ENCODE peak calls at places on chromosomes 2 and 18, in four cellular contexts. Q, L, Y and Z are unnamed samples.

GRCh38 chr18:13051950-13052349 is 60.8 kb downstream of the CEP192 start:
- DNase-seq in Y (no peak), L (peak; percentile 17), Q (no peak), Z (no peak)

GRCh38 chr2:129347486-129348217 is 631.8 kb upstream of the RAB6C start:
- DNase-seq in L (peak; percentile 78), Q (no peak), Y (peak; percentile 55), Z (no peak)

GRCh38 chr2:84653302-84653701 is 137.0 kb downstream of the DNAH6 start:
- DNase-seq in Q (no peak), Y (no peak), L (no peak), Z (no peak)

GRCh38 chr2:105756435-105756834 is 11.7 kb downstream of the NCK2 start:
- DNase-seq in L (no peak), Q (no peak), Y (no peak), Z (no peak)

GRCh38 chr18:51575171-51575570 is 377.7 kb upstream of the MEX3C start:
- DNase-seq in Y (no peak), L (no peak), Q (no peak), Z (no peak)

GRCh38 chr2:239952251-239952650 is 72.9 kb downstream of the NDUFA10 start:
- DNase-seq in Y (no peak), Q (no peak), L (no peak), Z (no peak)

GRCh38 chr18:10210077-10210476 is 244.4 kb upstream of the APCDD1 start:
- DNase-seq in L (no peak), Q (no peak), Y (no peak), Z (no peak)

GRCh38 chr18:77551055-77551454 is 301.4 kb downstream of the GALR1 start:
- DNase-seq in Q (no peak), Y (no peak), L (no peak), Z (no peak)

GRCh38 chr2:186887107-186888090 is 38.4 kb upstream of the ZSWIM2 start:
- DNase-seq in Q (no peak), L (peak; percentile 26), Y (no peak), Z (no peak)

GRCh38 chr18:21181763-21182162 is 60.3 kb upstream of the GREB1L start:
- DNase-seq in Q (no peak), L (no peak), Y (no peak), Z (peak; percentile 29)

GRCh38 chr2:185012643-185013042 is 414.3 kb downstream of the ZNF804A start:
- DNase-seq in Y (no peak), L (no peak), Q (no peak), Z (peak; percentile 8)

GRCh38 chr2:164793531-164793930 is 48.1 kb downstream of the COBLL1 start:
- DNase-seq in L (no peak), Y (no peak), Q (no peak), Z (no peak)

GRCh38 chr2:127208313-127208712 is 11.8 kb downstream of the CYP27C1 start:
- DNase-seq in Y (no peak), Q (no peak), L (no peak), Z (no peak)

GRCh38 chr18:32478317-32478716 is 7.6 kb upstream of the GAREM1 start:
- DNase-seq in Q (no peak), Y (peak; percentile 39), L (no peak), Z (no peak)

GRCh38 chr2:45047301-45047700 is 38.0 kb upstream of the SIX2 start:
- DNase-seq in Y (no peak), L (no peak), Q (no peak), Z (no peak)

GRCh38 chr2:98832172-98832571 is 101.2 kb upstream of the MGAT4A start:
- DNase-seq in L (no peak), Y (no peak), Q (no peak), Z (no peak)

GRCh38 chr2:54409752-54410151 is 46.4 kb upstream of the SPTBN1 start:
- DNase-seq in Q (no peak), L (no peak), Y (no peak), Z (no peak)

GRCh38 chr2:238294046-238294392 is 5.6 kb upstream of the PER2 start:
- DNase-seq in L (no peak), Q (no peak), Y (no peak), Z (no peak)

GRCh38 chr2:166519391-166519962 is 25.4 kb upstream of the SCN7A start:
- DNase-seq in Y (no peak), L (no peak), Q (no peak), Z (no peak)

GRCh38 chr2:11998218-11998617 is 251.8 kb downstream of the LPIN1 start:
- DNase-seq in Y (no peak), L (peak; percentile 60), Q (no peak), Z (peak; percentile 56)

GRCh38 chr2:62469114-62469513 is 36.9 kb downstream of the TMEM17 start:
- DNase-seq in L (no peak), Y (no peak), Q (no peak), Z (no peak)

GRCh38 chr18:68714356-68714706 is 577 bp downstream of the TMX3 start:
- DNase-seq in Y (peak; percentile 9), L (no peak), Q (no peak), Z (peak; percentile 25)

GRCh38 chr2:10042301-10043161 is 819 bp upstream of the KLF11 start:
- DNase-seq in L (no peak), Q (no peak), Y (no peak), Z (no peak)

GRCh38 chr18:74530584-74530862 is 3.8 kb upstream of the CNDP1 start:
- DNase-seq in Y (no peak), Q (no peak), L (no peak), Z (no peak)

GRCh38 chr2:227513113-227513512 is 41.2 kb downstream of the AGFG1 start:
- DNase-seq in Q (no peak), Y (no peak), L (no peak), Z (no peak)

GRCh38 chr2:236899945-236900640 is 185.6 kb upstream of the COPS8 start:
- DNase-seq in Y (peak; percentile 33), L (no peak), Q (no peak), Z (no peak)

GRCh38 chr2:157786663-157787363 is 89.3 kb downstream of the ACVR1 start:
- DNase-seq in L (no peak), Y (no peak), Q (no peak), Z (no peak)

GRCh38 chr2:240500561-240501423 is 57.0 kb downstream of the ANKMY1 start:
- DNase-seq in Q (no peak), Y (no peak), L (no peak), Z (no peak)

GRCh38 chr2:7845332-7845731 is 836.5 kb upstream of the ID2 start:
- DNase-seq in L (no peak), Q (no peak), Y (no peak), Z (no peak)

GRCh38 chr2:135931776-135932438 is 53.5 kb downstream of the DARS1 start:
- DNase-seq in Q (no peak), L (no peak), Y (no peak), Z (no peak)

GRCh38 chr2:96074156-96074555 is 39.4 kb upstream of the GPAT2 start:
- DNase-seq in L (no peak), Q (no peak), Y (no peak), Z (no peak)

GRCh38 chr2:23425338-23425871 is 40.4 kb downstream of the KLHL29 start:
- DNase-seq in Y (no peak), Q (no peak), L (no peak), Z (no peak)

GRCh38 chr2:8170552-8170951 is 511.3 kb upstream of the ID2 start:
- DNase-seq in Q (no peak), L (no peak), Y (no peak), Z (no peak)

GRCh38 chr2:186429095-186429494 is 57.0 kb upstream of the ZC3H15 start:
- DNase-seq in L (no peak), Q (no peak), Y (no peak), Z (no peak)

GRCh38 chr18:74351354-74351753 is 35.7 kb downstream of the C18orf63 start:
- DNase-seq in L (no peak), Y (peak; percentile 33), Q (peak; percentile 28), Z (no peak)

GRCh38 chr2:71691747-71692455 is 238.5 kb downstream of the DYSF start:
- DNase-seq in L (no peak), Q (no peak), Y (no peak), Z (no peak)
- H2AFZ ChIP-seq in L (no peak overlapping the region), Q (no peak overlapping the region), Y (no peak overlapping the region), Z (no peak overlapping the region)

GRCh38 chr2:102522890-102523289 is 49.9 kb downstream of the SLC9A4 start:
- DNase-seq in Y (no peak), Q (no peak), L (no peak), Z (no peak)
- TF ChIP-seq EZH2 in Y (no peak), Q (no peak), L (no peak), Z (no peak)

DNA sequence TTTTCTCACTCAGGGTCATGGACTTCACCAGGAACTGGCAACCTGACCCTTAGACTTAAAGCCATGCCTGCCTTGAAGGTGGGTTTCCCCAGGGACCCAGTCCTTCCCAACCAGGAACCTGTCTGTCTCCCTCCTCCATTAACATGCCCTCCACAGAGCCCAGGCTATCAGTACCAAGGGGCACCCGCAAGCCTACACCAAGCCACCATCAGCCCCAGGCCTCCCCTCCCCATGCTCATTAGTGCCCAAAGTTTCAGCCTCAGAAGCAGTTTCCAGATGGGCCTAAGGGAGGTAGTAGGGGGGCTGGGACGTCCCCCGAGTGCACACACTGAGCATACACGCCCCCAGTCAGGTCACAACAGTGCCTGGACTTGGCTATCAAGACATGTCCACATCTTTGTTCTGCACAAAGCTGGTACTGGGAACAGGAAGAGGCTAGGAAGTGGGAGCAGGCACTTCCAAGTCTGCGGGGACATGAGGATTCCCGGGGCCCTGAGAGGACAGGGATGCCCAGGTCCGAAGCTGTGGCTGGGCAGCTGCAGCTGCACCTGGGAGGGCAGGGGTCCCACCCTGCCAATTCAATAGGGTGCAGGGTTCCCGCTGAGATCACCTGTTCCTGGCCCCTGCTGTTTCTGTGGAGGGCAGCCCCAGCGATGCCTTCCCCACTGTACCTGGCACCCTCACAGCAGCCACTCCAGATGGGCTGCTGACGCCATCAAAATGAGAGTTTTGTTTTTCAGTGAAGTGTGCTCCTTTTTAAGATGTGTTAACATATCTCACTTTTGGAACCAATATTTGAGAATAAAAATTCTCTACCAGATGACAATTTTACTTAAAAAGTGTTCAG is 731.4 kb downstream of the NR4A2 start:
- DNase-seq in L (no peak), Q (no peak), Y (no peak), Z (no peak)
- H3K9me3 ChIP-seq in L (no peaks in the 10 kb centered on the region), Q (no peaks in the 10 kb centered on the region), Y (no peaks in the 10 kb centered on the region), Z (no peaks in the 10 kb centered on the region)

DNA sequence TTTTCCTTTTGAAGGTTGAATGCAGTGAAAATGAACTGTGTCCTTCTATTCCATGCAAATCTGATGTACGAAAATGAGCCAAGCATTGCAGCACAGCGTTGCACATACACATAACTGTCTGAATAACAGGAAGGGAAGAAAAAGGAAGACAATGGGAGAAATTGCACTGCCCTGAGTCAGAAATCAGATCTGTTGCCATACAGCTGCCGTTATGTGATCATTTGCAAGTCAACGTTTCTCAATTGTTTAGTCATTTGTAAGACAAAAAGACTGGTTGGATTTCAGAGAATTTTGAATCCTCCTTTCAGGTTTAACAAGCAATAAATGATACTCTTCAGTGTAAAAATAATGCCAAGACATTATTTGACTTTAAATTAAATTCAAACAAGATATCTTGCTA is 284.1 kb downstream of the DSEL start:
- DNase-seq in L (no peak), Q (no peak), Y (no peak), Z (no peak)
- H2AFZ ChIP-seq in L (no peak overlapping the region), Q (no peak overlapping the region), Y (no peak overlapping the region), Z (no peak overlapping the region)

GRCh38 chr2:219119422-219120043 is 41.1 kb downstream of the NHEJ1 start:
- DNase-seq in L (peak; percentile 5), Y (peak; percentile 46), Q (no peak), Z (peak; percentile 63)
- TF ChIP-seq EZH2 in L (no peak), Y (no peak), Q (no peak), Z (no peak)